ENCODE peak calls at places on chromosome 19, in five cellular contexts. W is PC-9, N is GM23248, H is HCT116, D is GM23338. S is an unnamed sample.

GRCh38 chr19:45767410-45767880 is 1.6 kb downstream of the SIX5 start:
- DNase-seq in W (peak; percentile 88), N (peak; percentile 92), H (no peak), D (peak; percentile 79), S (peak; percentile 84)

GRCh38 chr19:18020212-18021067 is 12.5 kb downstream of the ARRDC2 start:
- DNase-seq in W (peak; percentile 54), N (peak; percentile 80), H (no peak), D (no peak), S (peak; percentile 49)

GRCh38 chr19:39444598-39445257 is 654 bp upstream of the SUPT5H start:
- DNase-seq in W (no peak), N (peak; percentile 58), H (no peak), D (peak; percentile 44), S (no peak)

GRCh38 chr19:16290692-16291091 is 33.9 kb upstream of the KLF2 start:
- DNase-seq in W (no peak), N (no peak), H (no peak), D (no peak), S (no peak)

GRCh38 chr19:39426170-39426569 is 9.6 kb downstream of the RPS16 start:
- DNase-seq in W (no peak), N (no peak), H (no peak), D (no peak), S (no peak)

GRCh38 chr19:32012206-32012605 is 333.2 kb upstream of the ZNF507 start:
- DNase-seq in W (no peak), N (no peak), H (no peak), D (no peak), S (no peak)

GRCh38 chr19:35459414-35460082 is 11.5 kb downstream of the FFAR2 start:
- DNase-seq in W (no peak), N (no peak), H (no peak), D (no peak), S (peak; percentile 61)

GRCh38 chr19:48715276-48715675 is 4.2 kb downstream of the MAMSTR start:
- DNase-seq in W (no peak), N (no peak), H (no peak), D (no peak), S (no peak)

GRCh38 chr19:54905411-54905810 is 537 bp upstream of the NCR1 start:
- DNase-seq in W (no peak), N (no peak), H (no peak), D (no peak), S (no peak)

GRCh38 chr19:391199-391557 is 17.8 kb downstream of the C2CD4C start:
- DNase-seq in W (no peak), N (no peak), H (no peak), D (no peak), S (no peak)

GRCh38 chr19:390386-391198 is 18.4 kb downstream of the C2CD4C start:
- DNase-seq in W (no peak), N (no peak), H (no peak), D (no peak), S (no peak)

GRCh38 chr19:391726-392374 is 17.1 kb downstream of the C2CD4C start:
- DNase-seq in W (no peak), N (no peak), H (no peak), D (no peak), S (no peak)

GRCh38 chr19:389935-390289 is 19.0 kb downstream of the C2CD4C start:
- DNase-seq in W (no peak), N (no peak), H (no peak), D (no peak), S (no peak)

DNA sequence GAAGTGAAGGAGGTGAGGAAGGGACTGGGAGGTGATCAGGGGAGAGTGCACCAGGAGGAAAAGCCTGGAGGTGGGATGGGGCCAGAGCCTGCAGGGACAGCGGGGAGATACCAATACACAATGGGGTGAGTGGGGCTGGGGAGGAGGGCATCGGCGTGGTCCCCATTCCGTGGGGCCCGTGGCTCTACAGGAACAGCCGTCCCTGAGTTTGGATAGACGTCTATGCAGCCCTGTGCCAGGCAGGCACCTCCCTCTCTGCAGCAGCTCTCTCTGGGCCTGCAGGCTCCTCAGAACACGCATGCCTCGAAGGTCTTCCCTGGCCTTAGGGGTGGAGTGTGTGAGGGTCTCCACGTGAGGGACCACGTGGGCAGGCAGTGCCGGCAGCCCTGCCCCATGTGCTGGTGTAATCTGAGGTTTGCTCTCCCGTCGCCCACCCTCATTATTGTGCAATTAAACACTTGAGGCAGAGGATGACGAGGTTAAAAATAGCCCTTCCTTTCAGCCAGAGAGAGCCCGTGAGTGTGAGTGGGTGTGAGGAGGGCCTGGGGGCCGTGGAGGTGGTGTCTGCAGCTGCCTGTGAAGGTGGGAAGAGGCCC is 16.5 kb downstream of the C2CD4C start:
- DNase-seq in W (no peak), N (no peak), H (no peak), D (no peak), S (no peak)
- H3K9me2 ChIP-seq in W (no peaks in the 10 kb centered on the region), N (no peaks in the 10 kb centered on the region), H (no peaks in the 10 kb centered on the region), D (peaks cover 5% of the 10 kb centered on the region), S (no peaks in the 10 kb centered on the region)

DNA sequence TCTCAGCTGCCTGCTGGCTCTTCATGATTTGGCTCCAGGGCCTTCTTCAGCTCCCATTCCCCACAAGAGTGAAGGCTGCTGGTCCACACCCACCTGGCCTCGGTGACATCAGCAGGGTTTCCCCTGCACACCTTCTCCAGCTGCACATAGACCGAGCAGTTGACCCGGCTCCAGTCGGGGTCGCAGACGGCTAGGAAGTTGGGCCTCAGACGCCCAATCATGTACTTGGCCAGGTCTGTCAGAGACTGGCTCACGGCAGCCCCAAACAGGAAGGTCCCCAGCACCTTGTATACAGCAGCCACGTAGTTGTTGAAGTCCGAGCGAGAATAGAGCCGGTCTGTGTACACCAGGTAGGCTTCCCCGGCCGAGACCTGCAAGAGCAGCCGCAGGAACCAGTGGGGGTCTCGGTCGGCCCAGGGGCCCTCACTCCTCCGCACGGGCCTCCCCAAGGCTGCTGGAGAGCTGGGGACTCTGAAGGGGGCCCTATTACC is 3.8 kb downstream of the PLPP2 start:
- DNase-seq in W (no peak), N (no peak), H (no peak), D (no peak), S (no peak)
- H3K27me3 ChIP-seq in W (no peaks in the 10 kb centered on the region), N (peaks cover 5% of the 10 kb centered on the region), H (no peaks in the 10 kb centered on the region), D (no peaks in the 10 kb centered on the region), S (peaks cover 5% of the 10 kb centered on the region)

DNA sequence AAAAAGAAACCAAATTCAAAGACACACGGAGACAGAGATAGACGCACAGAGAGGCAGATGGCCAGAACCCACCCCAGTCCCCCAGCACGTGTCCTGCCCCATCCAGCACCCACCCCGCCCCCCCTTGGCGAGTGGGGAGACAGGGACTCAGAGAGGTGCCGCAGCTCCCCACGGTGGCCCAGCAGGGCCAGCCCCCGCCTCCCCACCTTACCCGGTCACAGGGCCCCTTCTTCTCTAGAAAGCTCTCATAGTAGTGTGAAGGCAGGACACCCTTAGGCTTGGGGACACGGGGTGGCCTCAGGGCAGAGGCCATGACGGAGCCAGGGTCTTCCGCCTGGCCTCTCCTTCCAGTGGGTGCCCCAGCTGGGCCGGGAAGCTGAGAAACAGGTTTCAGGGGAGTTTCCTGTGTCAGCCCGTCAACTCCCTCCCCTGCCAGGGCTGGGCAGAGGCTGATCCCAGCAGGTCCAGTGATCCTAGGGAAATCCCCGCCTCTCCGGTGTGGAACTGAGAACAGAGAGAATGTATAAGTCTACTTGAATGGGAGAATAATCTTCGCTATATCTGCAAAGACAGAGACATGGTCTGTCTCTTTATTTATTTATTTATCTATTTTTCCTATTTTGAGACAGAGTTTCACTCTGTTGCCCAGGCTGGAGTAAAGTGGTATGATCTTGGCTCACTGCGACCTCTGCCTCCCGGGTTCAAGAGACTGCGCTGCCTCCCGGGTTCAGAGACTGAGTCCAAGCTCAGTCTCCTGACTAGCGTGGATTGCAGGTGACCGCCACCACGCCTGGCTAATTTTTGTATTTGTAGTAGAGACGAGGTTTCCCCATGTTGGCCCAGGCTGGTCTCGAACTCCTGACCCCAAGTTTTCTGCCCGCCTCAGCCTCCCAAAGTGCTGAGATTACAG is at the start of gene STAP2:
- DNase-seq in W (peak; percentile 68), N (no peak), H (no peak), D (peak; percentile 80), S (peak; percentile 86)
- H2AFZ ChIP-seq in W (peak within 1 kb of the TSS; percentile 75), N (peak within 1 kb of the TSS; percentile 95), H (no peak within 1 kb of the TSS), D (peak within 1 kb of the TSS; percentile 93), S (peak within 1 kb of the TSS; percentile 46)

GRCh38 chr19:50712833-50713232 is 6.8 kb downstream of the SHANK1 start:
- DNase-seq in W (no peak), N (no peak), H (no peak), D (no peak), S (no peak)

GRCh38 chr19:50711196-50711595 is 8.4 kb downstream of the SHANK1 start:
- DNase-seq in W (no peak), N (no peak), H (no peak), D (no peak), S (no peak)

GRCh38 chr19:50716178-50717025 is 3.2 kb downstream of the SHANK1 start:
- DNase-seq in W (no peak), N (no peak), H (no peak), D (no peak), S (no peak)

GRCh38 chr19:50711805-50712204 is 7.8 kb downstream of the SHANK1 start:
- DNase-seq in W (no peak), N (no peak), H (no peak), D (no peak), S (no peak)

DNA sequence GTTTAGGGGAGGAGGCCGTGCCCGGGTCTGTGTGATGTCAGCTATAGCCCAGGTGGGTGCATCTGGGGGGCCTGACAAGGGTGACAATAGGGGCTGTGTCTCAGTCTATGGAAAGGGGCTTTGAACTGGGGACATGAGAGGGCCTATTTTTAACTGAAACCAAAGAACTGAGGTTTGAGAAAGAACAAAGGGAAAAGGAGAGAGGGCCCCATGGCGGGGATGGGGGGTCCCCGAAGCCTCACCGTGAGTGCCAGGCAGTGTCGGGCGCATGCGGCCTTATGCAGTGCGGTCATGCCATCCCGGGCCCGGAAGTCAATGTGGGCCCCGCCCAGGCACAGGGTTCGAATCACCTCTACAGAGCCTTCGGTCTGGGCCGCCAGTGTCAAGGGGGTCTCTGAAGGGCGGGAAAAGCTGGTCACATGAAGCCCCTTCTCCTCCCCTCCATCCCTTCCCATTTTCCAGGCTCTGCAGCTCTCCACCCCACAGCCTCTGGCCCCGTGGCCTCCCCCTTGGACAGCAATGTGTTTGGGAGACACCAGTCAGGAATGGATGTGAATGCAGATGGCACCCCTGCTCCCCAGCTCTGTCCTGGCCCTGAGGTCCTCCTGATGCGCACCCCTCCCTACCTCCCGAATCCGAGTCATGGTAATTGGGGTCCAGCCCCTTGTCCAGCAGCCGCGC is 5.9 kb downstream of the SHANK1 start:
- DNase-seq in W (no peak), N (no peak), H (no peak), D (no peak), S (no peak)
- H3K9me2 ChIP-seq in W (no peaks in the 10 kb centered on the region), N (no peaks in the 10 kb centered on the region), H (no peaks in the 10 kb centered on the region), D (no peaks in the 10 kb centered on the region), S (no peaks in the 10 kb centered on the region)

GRCh38 chr19:23384858-23385257 is 10.4 kb downstream of the ZNF91 start:
- DNase-seq in W (no peak), N (no peak), H (no peak), D (no peak), S (no peak)

GRCh38 chr19:23381114-23381513 is 14.2 kb downstream of the ZNF91 start:
- DNase-seq in W (no peak), N (no peak), H (no peak), D (no peak), S (no peak)

GRCh38 chr19:23382955-23383354 is 12.3 kb downstream of the ZNF91 start:
- DNase-seq in W (no peak), N (no peak), H (no peak), D (no peak), S (no peak)

GRCh38 chr19:23385404-23385803 is 9.9 kb downstream of the ZNF91 start:
- DNase-seq in W (no peak), N (no peak), H (no peak), D (no peak), S (no peak)

DNA sequence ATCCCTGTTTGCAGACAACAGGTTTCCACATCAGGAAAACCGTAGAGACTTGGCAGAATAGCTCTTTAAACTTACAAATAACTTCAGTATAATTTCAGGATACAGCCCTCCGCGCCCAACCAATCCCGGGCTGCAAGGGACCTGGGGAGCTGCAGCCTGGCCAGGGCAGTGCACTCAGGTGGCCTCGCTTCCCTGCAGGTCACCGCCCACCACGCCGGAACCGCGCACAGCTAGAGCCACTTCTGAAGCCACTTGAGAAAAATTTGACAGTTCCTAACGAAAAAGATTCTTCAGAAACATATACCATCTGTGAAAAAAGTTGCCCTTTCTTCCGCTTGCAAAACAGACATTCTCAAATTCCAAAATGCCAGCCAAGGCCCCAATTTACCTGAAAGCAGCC is 11.1 kb downstream of the ZNF91 start:
- DNase-seq in W (no peak), N (no peak), H (no peak), D (no peak), S (no peak)
- H3K27me3 ChIP-seq in W (no peaks in the 10 kb centered on the region), N (no peaks in the 10 kb centered on the region), H (no peaks in the 10 kb centered on the region), D (no peaks in the 10 kb centered on the region), S (no peaks in the 10 kb centered on the region)